ENCODE peak calls at places on chromosomes 6 and 20, in five cellular contexts. N, T, Y, K and P are unnamed samples. For H3K27me3, the result is how much of the 10 kb centered on the place peaks cover.

GRCh38 chr6:127291495-127291894 is 24.8 kb downstream of the RNF146 start:
- DNase-seq in T (no peak), K (no peak), N (no peak), Y (no peak), P (no peak)

GRCh38 chr20:44952731-44953130 is 7.5 kb downstream of the TOMM34 start:
- DNase-seq in N (no peak), Y (no peak), K (no peak), T (no peak), P (no peak)

GRCh38 chr6:43773050-43773956 is 3.3 kb downstream of the VEGFA start:
- DNase-seq in N (peak), K (peak), T (peak), Y (peak), P (peak)

GRCh38 chr6:116949964-116950363 is 72.9 kb downstream of the RFX6 start:
- DNase-seq in Y (no peak), T (no peak), N (no peak), K (no peak), P (no peak)

GRCh38 chr6:145228962-145229582 is 506.2 kb downstream of the EPM2A start:
- DNase-seq in Y (no peak), K (no peak), N (no peak), T (no peak), P (no peak)

GRCh38 chr6:20789162-20789561 is 254.9 kb downstream of the CDKAL1 start:
- DNase-seq in K (no peak), N (peak), T (no peak), Y (no peak), P (no peak)

GRCh38 chr6:74519172-74519571 is 686.7 kb downstream of the COL12A1 start:
- DNase-seq in K (no peak), Y (no peak), N (peak), T (no peak), P (no peak)

GRCh38 chr20:38706482-38706881 is 17.8 kb upstream of the SLC32A1 start:
- DNase-seq in K (no peak), T (no peak), N (no peak), Y (peak), P (no peak)

GRCh38 chr20:1687053-1687452 is 29.5 kb upstream of the SIRPG start:
- DNase-seq in N (no peak), Y (no peak), K (no peak), T (no peak), P (no peak)

GRCh38 chr6:35419431-35419830 is 32.7 kb upstream of the FANCE start:
- DNase-seq in K (no peak), N (peak), T (no peak), Y (no peak), P (peak)

GRCh38 chr20:31975874-31976273 is 7.9 kb downstream of the XKR7 start:
- DNase-seq in Y (no peak), T (no peak), N (no peak), K (no peak), P (no peak)

GRCh38 chr6:16316741-16317251 is 78.4 kb downstream of the GMPR start:
- DNase-seq in K (peak), T (peak), Y (peak), N (peak), P (peak)

GRCh38 chr20:24148372-24148771 is 159.8 kb upstream of the GGTLC1 start:
- DNase-seq in Y (no peak), N (no peak), T (no peak), K (peak), P (peak)

GRCh38 chr20:542777-543368 is 717 bp downstream of the CSNK2A1 start:
- DNase-seq in Y (no peak), N (no peak), K (peak), T (no peak), P (peak)

GRCh38 chr20:51132286-51132810 is 109.4 kb upstream of the KCNG1 start:
- DNase-seq in K (no peak), N (peak), Y (peak), T (no peak), P (no peak)

GRCh38 chr6:75402296-75402695 is 91.3 kb downstream of the FILIP1 start:
- DNase-seq in N (peak), Y (no peak), T (peak), K (peak), P (no peak)

GRCh38 chr20:62080249-62080993 is 14.7 kb upstream of the TAF4 start:
- DNase-seq in K (no peak), N (no peak), Y (no peak), T (no peak), P (no peak)

GRCh38 chr6:128605961-128606360 is 85.6 kb upstream of the PTPRK start:
- DNase-seq in K (no peak), T (no peak), Y (no peak), N (peak), P (no peak)

GRCh38 chr6:108750801-108751200 is 97.4 kb upstream of the ARMC2 start:
- DNase-seq in Y (no peak), T (no peak), N (no peak), K (no peak), P (no peak)

GRCh38 chr20:44003609-44004008 is 89.0 kb downstream of the TOX2 start:
- DNase-seq in K (no peak), Y (no peak), T (no peak), N (no peak), P (no peak)

GRCh38 chr6:139198529-139199303 is 63.8 kb downstream of the HECA start:
- DNase-seq in Y (no peak), T (no peak), N (no peak), K (no peak), P (no peak)

GRCh38 chr6:85676086-85676729 is 33.5 kb upstream of the SYNCRIP start:
- DNase-seq in N (no peak), T (no peak), Y (no peak), K (no peak), P (no peak)

GRCh38 chr6:47153066-47153755 is 111.1 kb upstream of the ADGRF1 start:
- DNase-seq in T (no peak), Y (no peak), K (no peak), N (peak), P (no peak)

GRCh38 chr20:560680-561079 is 17.1 kb upstream of the CSNK2A1 start:
- DNase-seq in K (no peak), Y (no peak), T (no peak), N (no peak), P (no peak)

GRCh38 chr6:119200774-119201173 is 122.3 kb upstream of the FAM184A start:
- DNase-seq in Y (no peak), N (no peak), T (no peak), K (no peak), P (no peak)

GRCh38 chr20:31695849-31696804 is 26.5 kb downstream of the BCL2L1 start:
- DNase-seq in T (peak), K (no peak), N (peak), Y (no peak), P (no peak)

GRCh38 chr20:58584881-58585752 is 66.0 kb upstream of the STX16 start:
- DNase-seq in T (no peak), N (peak), K (no peak), Y (no peak), P (no peak)

GRCh38 chr20:40080059-40080652 is 608.9 kb downstream of the MAFB start:
- DNase-seq in K (no peak), Y (no peak), T (no peak), N (no peak), P (no peak)

GRCh38 chr6:6556738-6557503 is 31.6 kb upstream of the LY86 start:
- DNase-seq in K (peak), N (peak), Y (peak), T (peak), P (peak)

GRCh38 chr6:6557871-6558270 is 30.6 kb upstream of the LY86 start:
- DNase-seq in T (no peak), K (no peak), Y (no peak), N (no peak), P (no peak)

GRCh38 chr6:6557504-6557839 is 31.0 kb upstream of the LY86 start:
- DNase-seq in N (no peak), Y (no peak), K (no peak), T (no peak), P (no peak)

GRCh38 chr6:6559994-6560393 is 28.5 kb upstream of the LY86 start:
- DNase-seq in T (no peak), N (no peak), Y (no peak), K (no peak), P (no peak)

DNA sequence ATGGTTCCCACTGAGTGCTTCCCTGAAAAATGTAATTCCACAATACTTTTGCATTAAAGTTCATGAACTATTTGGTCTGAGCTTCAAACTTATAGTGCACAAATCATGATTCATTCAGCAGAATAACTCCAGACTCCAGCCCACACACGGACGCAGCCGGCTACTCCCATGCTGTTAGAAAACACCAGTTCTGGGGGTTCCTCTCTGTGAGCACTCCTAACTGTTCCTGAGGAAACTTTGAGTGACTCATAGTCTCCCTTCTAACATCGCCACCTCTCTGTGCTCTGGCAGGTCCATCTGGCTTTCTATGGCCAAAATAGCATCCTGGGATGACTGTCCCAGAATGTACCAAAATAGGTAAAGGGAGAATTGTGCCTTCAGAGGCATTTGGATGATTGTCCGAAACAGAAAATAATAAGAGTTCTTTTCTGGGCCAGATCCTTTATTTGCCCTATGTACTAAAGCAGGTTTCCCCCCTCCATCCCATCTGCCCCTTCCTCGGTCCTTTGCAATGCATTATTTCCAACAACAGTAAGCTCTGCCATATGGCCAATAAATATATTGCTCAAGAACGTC is 32.3 kb upstream of the LY86 start:
- DNase-seq in N (no peak), K (no peak), Y (no peak), T (no peak), P (no peak)
- H3K27me3 ChIP-seq in N (under half), K (under half), Y (under half), T (under half), P (under half)

DNA sequence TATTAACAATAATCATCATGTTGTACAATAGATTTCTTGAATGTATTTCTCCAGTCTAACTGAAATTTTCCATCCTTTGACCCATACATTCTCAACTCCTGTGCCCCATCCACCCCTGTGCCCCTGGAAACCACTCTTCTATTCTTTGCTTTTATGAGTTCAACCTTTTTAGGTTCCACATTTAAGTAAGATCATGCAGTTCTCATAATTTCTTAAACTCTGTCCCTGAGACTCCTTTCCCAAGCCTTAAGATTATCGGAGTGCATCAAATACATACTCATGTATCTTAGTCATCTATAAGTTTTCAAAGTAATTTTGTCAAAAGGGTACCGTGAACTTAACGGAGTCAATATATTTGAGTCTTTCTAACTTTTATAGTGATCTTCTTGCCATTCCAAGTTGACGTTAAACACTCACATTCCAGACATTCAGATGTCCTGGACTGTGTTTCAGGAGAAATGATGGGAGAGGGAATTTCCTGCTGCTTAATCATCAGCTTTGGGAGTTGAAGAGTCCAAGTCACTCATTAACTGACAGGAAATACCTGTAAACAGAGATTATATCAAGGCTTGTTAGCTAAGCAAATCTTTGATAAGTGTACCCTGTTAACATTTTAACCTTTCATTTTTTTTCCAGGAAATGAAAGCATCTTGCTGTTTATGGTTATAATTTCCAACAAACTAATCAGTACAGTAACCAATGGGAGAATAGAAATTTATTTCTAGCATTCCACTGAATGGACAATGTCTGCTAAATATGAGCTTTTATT is 73.3 kb downstream of the ADGRG6 start:
- DNase-seq in K (no peak), N (peak), T (peak), Y (no peak), P (no peak)
- H3K4me2 ChIP-seq in K (no peak), N (peak), T (peak), Y (no peak), P (no peak)

GRCh38 chr6:7144810-7145209 is 37.0 kb downstream of the RREB1 start:
- DNase-seq in Y (no peak), T (no peak), K (no peak), N (no peak), P (no peak)

GRCh38 chr6:7148100-7148822 is 40.5 kb downstream of the RREB1 start:
- DNase-seq in K (no peak), N (peak), Y (no peak), T (no peak), P (no peak)

GRCh38 chr6:7146079-7146828 is 38.5 kb downstream of the RREB1 start:
- DNase-seq in N (peak), Y (no peak), T (no peak), K (peak), P (peak)

GRCh38 chr6:7145269-7146078 is 37.7 kb downstream of the RREB1 start:
- DNase-seq in T (no peak), N (no peak), Y (no peak), K (peak), P (no peak)

DNA sequence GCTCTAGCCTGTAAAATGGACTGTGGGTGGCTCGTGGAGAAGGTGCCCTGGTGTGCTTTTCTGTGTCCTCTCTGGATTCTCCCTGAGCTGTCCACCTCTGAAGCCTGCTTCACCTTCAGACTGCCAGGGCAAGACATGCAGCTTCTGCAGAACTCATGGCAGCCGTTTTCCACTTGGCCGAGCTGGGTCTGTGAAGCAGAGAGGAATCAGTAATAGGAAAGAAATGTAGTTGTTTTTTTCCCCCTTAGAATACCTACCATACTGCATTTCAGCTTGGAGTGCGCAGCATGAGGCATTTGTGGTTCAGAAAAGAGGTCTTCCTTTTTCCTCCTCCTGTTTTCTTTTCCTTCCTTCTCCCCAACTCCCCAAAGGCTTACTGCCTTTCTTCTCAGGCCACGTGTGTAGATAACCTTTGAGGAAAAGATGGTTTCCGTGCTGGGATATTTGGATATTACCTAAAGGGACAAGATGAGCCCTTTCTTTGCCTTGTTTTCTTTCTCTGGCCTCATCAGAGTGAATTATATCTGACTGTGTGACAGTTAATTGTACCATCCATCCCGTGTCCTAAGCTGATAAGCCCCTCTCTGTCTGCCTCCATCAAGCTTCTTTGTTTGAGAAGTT is 39.4 kb downstream of the RREB1 start:
- DNase-seq in N (no peak), K (no peak), T (no peak), Y (no peak), P (no peak)
- H3K27ac ChIP-seq in N (peak), K (peak), T (no peak), Y (no peak), P (no peak)

DNA sequence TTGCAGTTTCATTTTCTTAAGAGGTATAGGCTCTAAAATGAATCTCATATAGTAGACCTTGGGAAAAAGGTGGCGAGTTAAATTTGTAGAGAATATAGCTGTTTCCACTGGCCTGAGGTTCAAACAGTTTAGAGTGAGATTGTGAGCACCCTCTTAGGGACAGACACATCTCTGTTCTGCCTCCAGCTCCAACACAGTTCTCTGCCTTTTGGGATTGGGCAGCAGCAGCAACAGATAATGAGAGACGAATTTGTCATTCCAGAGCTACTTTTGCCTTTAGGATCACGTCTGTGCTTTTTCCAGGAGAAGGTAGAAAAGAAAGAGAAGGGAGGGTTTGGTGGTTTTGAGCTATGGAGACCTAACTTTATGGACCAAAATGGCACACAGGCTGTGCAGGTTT is 289.4 kb downstream of the PRL start:
- DNase-seq in K (no peak), T (no peak), Y (no peak), N (no peak), P (no peak)
- H3K27me3 ChIP-seq in K (under half), T (under half), Y (under half), N (under half), P (under half)

DNA sequence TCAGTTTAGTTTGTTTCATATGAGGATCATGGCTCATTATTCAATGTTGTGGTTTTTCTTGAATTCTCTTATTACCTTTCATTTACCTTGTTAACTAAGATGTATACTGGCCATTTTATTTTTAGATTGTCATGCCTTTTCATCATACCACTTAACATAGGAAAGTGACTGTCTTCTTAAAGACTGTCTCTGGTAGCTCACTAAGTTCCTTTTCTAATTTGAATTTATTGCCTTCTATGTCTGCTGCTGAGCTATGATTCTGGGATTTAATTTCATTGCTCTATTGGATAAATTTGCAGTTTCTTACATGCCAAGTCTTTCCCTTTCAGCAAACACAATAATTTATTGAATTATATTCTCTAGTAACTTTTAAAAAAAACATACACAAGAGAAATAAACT is 49.5 kb upstream of the ANKEF1 start:
- DNase-seq in Y (no peak), K (no peak), N (no peak), T (no peak), P (no peak)
- H3K4me2 ChIP-seq in Y (no peak), K (no peak), N (no peak), T (no peak), P (no peak)

GRCh38 chr6:37396571-37397185 is 36.3 kb upstream of the CMTR1 start:
- DNase-seq in Y (no peak), K (no peak), T (no peak), N (no peak), P (no peak)

GRCh38 chr6:37399131-37399530 is 33.9 kb upstream of the CMTR1 start:
- DNase-seq in T (no peak), N (no peak), Y (no peak), K (no peak), P (no peak)

GRCh38 chr6:37399795-37400490 is 33.1 kb upstream of the CMTR1 start:
- DNase-seq in Y (no peak), T (no peak), N (no peak), K (no peak), P (no peak)
- H3K27ac ChIP-seq in Y (no peak), T (no peak), N (no peak), K (no peak), P (no peak)